ENCODE peak calls at places on chromosomes 7 and 10, in six cellular contexts. M is brain microvascular endothelial cell; F is amniotic epithelial cell; Y is GM12865; J is NCI-H2081; L is effector memory CD8-positive, alpha-beta T cell. S is an unnamed sample.

GRCh38 chr10:94200148-94200846 is 162.4 kb downstream of the NOC3L start:
- DNase-seq in Y (no peak), F (no peak), L (no peak), M (no peak), J (no peak), S (no peak)

GRCh38 chr7:5234852-5235831 is 45.1 kb downstream of the WIPI2 start:
- DNase-seq in M (no peak), Y (peak; percentile 88), L (no peak), F (peak; percentile 17), J (no peak), S (no peak)

GRCh38 chr10:79070611-79071534 is 2.1 kb downstream of the ZMIZ1 start:
- DNase-seq in J (peak; percentile 27), F (peak; percentile 98), Y (peak; percentile 21), L (no peak), M (peak; percentile 45), S (peak; percentile 88)

GRCh38 chr7:144777005-144777814 is 58.6 kb downstream of the TPK1 start:
- DNase-seq in L (no peak), M (no peak), F (no peak), J (no peak), Y (no peak), S (no peak)

GRCh38 chr7:155299539-155300202 is 2.0 kb downstream of the INSIG1 start:
- DNase-seq in J (no peak), F (peak; percentile 7), L (no peak), Y (peak; percentile 40), M (no peak), S (peak; percentile 40)

GRCh38 chr7:107078517-107078966 is 34.0 kb downstream of the PRKAR2B start:
- DNase-seq in L (no peak), M (peak; percentile 45), F (peak; percentile 95), J (no peak), Y (no peak), S (peak; percentile 76)

GRCh38 chr7:150450491-150450992 is at the start of gene GIMAP8:
- DNase-seq in Y (peak; percentile 82), J (no peak), F (no peak), M (no peak), L (peak; percentile 55), S (no peak)

GRCh38 chr10:89337493-89337892 is 9.7 kb downstream of the IFIT3 start:
- DNase-seq in F (peak; percentile 76), Y (peak; percentile 73), M (peak; percentile 78), L (no peak), J (no peak), S (peak; percentile 70)

GRCh38 chr10:45653454-45653853 is 19.1 kb downstream of the ZFAND4 start:
- DNase-seq in J (no peak), L (no peak), F (no peak), M (no peak), Y (peak; percentile 26), S (no peak)

GRCh38 chr10:45254892-45255291 is 60.5 kb downstream of the OR13A1 start:
- DNase-seq in F (no peak), L (no peak), M (no peak), J (no peak), Y (no peak), S (no peak)

S was measured in mesenchymal stem cell.